ENCODE peak calls at places on chromosomes 16 and 17, in eight cellular contexts. A is NCI-H1930, J is thoracic aorta, G is frontal cortex, V is neural progenitor cell, U is cardiac fibroblast, F is head of caudate nucleus, X is Calu3. B is an unnamed sample.

GRCh38 chr17:50638851-50639767 is 4.4 kb downstream of the ABCC3 start:
- DNase-seq in A (no peak), J (peak), G (peak), V (no peak), U (peak), F (peak), X (peak), B (no peak)

GRCh38 chr16:88772871-88773811 is 11.9 kb downstream of the PIEZO1 start:
- DNase-seq in A (no peak), J (no peak), G (peak), V (peak), U (peak), F (peak), X (no peak), B (no peak)

GRCh38 chr17:43442711-43443110 is 41.1 kb upstream of the DHX8 start:
- DNase-seq in A (no peak), J (no peak), G (no peak), V (no peak), U (peak), F (no peak), X (no peak), B (no peak)

GRCh38 chr16:31460582-31461002 is 1.3 kb downstream of the ARMC5 start:
- DNase-seq in A (no peak), J (no peak), G (peak), V (peak), U (peak), F (no peak), X (no peak), B (peak)

GRCh38 chr16:69613283-69614154 is 47.8 kb downstream of the NFAT5 start:
- DNase-seq in A (no peak), J (no peak), G (no peak), V (no peak), U (peak), F (no peak), X (peak), B (no peak)

GRCh38 chr16:1257561-1258217 is 1.8 kb downstream of the TPSD1 start:
- DNase-seq in A (no peak), J (no peak), G (no peak), V (no peak), U (no peak), F (no peak), X (no peak), B (no peak)

GRCh38 chr17:61750656-61751055 is 112.7 kb downstream of the BRIP1 start:
- DNase-seq in A (no peak), J (no peak), G (no peak), V (no peak), U (no peak), F (no peak), X (no peak), B (no peak)

GRCh38 chr17:77636835-77637806 is 321.4 kb upstream of the TNRC6C start:
- DNase-seq in A (no peak), J (no peak), G (no peak), V (no peak), U (no peak), F (no peak), X (no peak), B (no peak)

GRCh38 chr16:87392823-87393679 is 915 bp downstream of the MAP1LC3B start:
- DNase-seq in A (no peak), J (no peak), G (peak), V (peak), U (peak), F (peak), X (peak), B (peak)

GRCh38 chr17:3827124-3827773 is 18.8 kb downstream of the NCBP3 start:
- DNase-seq in A (no peak), J (no peak), G (no peak), V (peak), U (peak), F (peak), X (peak), B (peak)

GRCh38 chr16:57284206-57284951 is at the start of gene PLLP:
- DNase-seq in A (peak), J (no peak), G (peak), V (peak), U (no peak), F (peak), X (peak), B (peak)

GRCh38 chr16:35533683-35534082 is 2074.3 kb downstream of the TP53TG3F start:
- DNase-seq in A (no peak), J (no peak), G (no peak), V (no peak), U (no peak), F (no peak), X (no peak), B (no peak)

GRCh38 chr16:85986931-85987749 is 88.2 kb downstream of the IRF8 start:
- DNase-seq in A (no peak), J (no peak), G (no peak), V (peak), U (no peak), F (no peak), X (peak), B (no peak)

GRCh38 chr17:17567631-17568030 is 23.9 kb downstream of the PEMT start:
- DNase-seq in A (no peak), J (peak), G (peak), V (no peak), U (peak), F (peak), X (no peak), B (no peak)

GRCh38 chr16:85187002-85187401 is 74.7 kb upstream of the CIBAR2 start:
- DNase-seq in A (no peak), J (no peak), G (no peak), V (peak), U (peak), F (no peak), X (no peak), B (no peak)

GRCh38 chr16:67036323-67036741 is 7.4 kb downstream of the CBFB start:
- DNase-seq in A (no peak), J (no peak), G (no peak), V (no peak), U (no peak), F (no peak), X (no peak), B (peak)

GRCh38 chr16:4682616-4683254 is 10.6 kb upstream of the NUDT16L1 start:
- DNase-seq in A (no peak), J (no peak), G (peak), V (peak), U (no peak), F (peak), X (no peak), B (no peak)

GRCh38 chr17:80096531-80097306 is 4.7 kb upstream of the GAA start:
- DNase-seq in A (no peak), J (no peak), G (no peak), V (no peak), U (no peak), F (no peak), X (no peak), B (no peak)

GRCh38 chr16:30637952-30638351 is 12.8 kb upstream of the PRR14 start:
- DNase-seq in A (peak), J (no peak), G (no peak), V (peak), U (peak), F (no peak), X (peak), B (peak)

GRCh38 chr16:81530814-81531213 is 86.2 kb downstream of the CMIP start:
- DNase-seq in A (no peak), J (no peak), G (no peak), V (no peak), U (no peak), F (no peak), X (no peak), B (no peak)

GRCh38 chr16:1884155-1884760 is 12.3 kb upstream of the MEIOB start:
- DNase-seq in A (no peak), J (no peak), G (no peak), V (no peak), U (peak), F (no peak), X (peak), B (peak)

B was measured in NCI-H146.